ENCODE peak calls at places on chromosomes 6 and 20, in four cellular contexts. I is NT2/D1, V is HCT116, K is H1. Y is an unnamed sample.

GRCh38 chr6:17714879-17715860 is 8.4 kb upstream of the NUP153 start:
- DNase-seq in I (peak; percentile 3), V (peak; percentile 74), K (no peak), Y (no peak)

GRCh38 chr6:125867483-125867935 is 76.7 kb downstream of the NCOA7 start:
- DNase-seq in I (no peak), V (peak; percentile 47), K (peak; percentile 53), Y (peak; percentile 24)

GRCh38 chr6:82862543-82862942 is 203.1 kb downstream of the UBE3D start:
- DNase-seq in I (no peak), V (peak; percentile 35), K (no peak), Y (no peak)

GRCh38 chr20:38094968-38095689 is 61.6 kb downstream of the RPRD1B start:
- DNase-seq in I (no peak), V (no peak), K (no peak), Y (no peak)

GRCh38 chr6:345747-346388 is 45.7 kb upstream of the IRF4 start:
- DNase-seq in I (no peak), V (no peak), K (no peak), Y (no peak)

GRCh38 chr20:45128066-45128465 is 3.8 kb upstream of the WFDC12 start:
- DNase-seq in I (no peak), V (no peak), K (no peak), Y (no peak)

GRCh38 chr20:59031326-59032022 is 661 bp downstream of the ATP5F1E start:
- DNase-seq in I (no peak), V (no peak), K (no peak), Y (peak; percentile 31)

GRCh38 chr6:90238663-90239542 is 57.7 kb downstream of the BACH2 start:
- DNase-seq in I (no peak), V (no peak), K (no peak), Y (no peak)

GRCh38 chr6:70667256-70667710 is 400 bp upstream of the SMAP1 start:
- DNase-seq in I (no peak), V (no peak), K (no peak), Y (no peak)

GRCh38 chr6:146389740-146390139 is 153.9 kb upstream of the RAB32 start:
- DNase-seq in I (no peak), V (no peak), K (no peak), Y (no peak)

GRCh38 chr6:17018425-17018824 is 83.4 kb upstream of the STMND1 start:
- DNase-seq in I (no peak), V (no peak), K (no peak), Y (no peak)

GRCh38 chr6:82365011-82365751 is 1.6 kb downstream of the TPBG start:
- DNase-seq in I (no peak), V (peak; percentile 24), K (no peak), Y (no peak)

GRCh38 chr6:52390361-52390727 is 28.4 kb downstream of the PAQR8 start:
- DNase-seq in I (no peak), V (peak; percentile 45), K (no peak), Y (peak; percentile 74)

GRCh38 chr6:57248311-57248895 is 26.3 kb upstream of the RAB23 start:
- DNase-seq in I (no peak), V (no peak), K (no peak), Y (peak; percentile 30)

GRCh38 chr20:17357238-17357637 is 130.4 kb downstream of the PCSK2 start:
- DNase-seq in I (no peak), V (no peak), K (no peak), Y (no peak)

GRCh38 chr20:9246731-9247130 is 177.8 kb downstream of the PLCB4 start:
- DNase-seq in I (no peak), V (no peak), K (no peak), Y (no peak)

GRCh38 chr20:23925789-23926525 is 46.4 kb upstream of the CST5 start:
- DNase-seq in I (no peak), V (no peak), K (no peak), Y (no peak)

GRCh38 chr20:37474386-37474785 is 46.7 kb upstream of the NNAT start:
- DNase-seq in I (no peak), V (no peak), K (no peak), Y (no peak)

GRCh38 chr6:151413372-151414145 is 22.2 kb upstream of the ZBTB2 start:
- DNase-seq in I (no peak), V (no peak), K (no peak), Y (no peak)
- TF ChIP-seq ZNF274 in I (no peak), V (no peak), K (no peak), Y (no peak)

DNA sequence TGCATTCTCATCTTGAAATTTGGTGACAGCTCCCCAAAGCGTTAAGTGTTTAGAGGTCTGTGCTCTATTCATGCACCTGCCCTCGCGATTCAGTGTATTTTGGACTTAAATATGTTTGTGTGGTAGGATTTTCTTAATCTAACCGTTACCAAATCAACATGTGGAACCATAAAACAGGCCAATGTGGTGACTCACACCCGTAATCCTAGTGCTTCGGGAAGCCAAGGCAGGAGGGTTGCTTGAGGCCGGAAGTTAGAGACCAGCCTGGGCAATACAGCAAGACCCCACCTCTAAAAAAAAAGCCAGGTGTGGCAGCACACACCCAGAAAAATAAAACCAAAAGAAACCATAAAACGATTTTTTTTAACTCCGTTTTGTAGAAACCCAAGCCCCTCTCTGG is 31.5 kb downstream of the PYGB start:
- DNase-seq in I (no peak), V (no peak), K (no peak), Y (no peak)
- TF ChIP-seq ZNF274 in I (no peak), V (no peak), K (no peak), Y (no peak)

DNA sequence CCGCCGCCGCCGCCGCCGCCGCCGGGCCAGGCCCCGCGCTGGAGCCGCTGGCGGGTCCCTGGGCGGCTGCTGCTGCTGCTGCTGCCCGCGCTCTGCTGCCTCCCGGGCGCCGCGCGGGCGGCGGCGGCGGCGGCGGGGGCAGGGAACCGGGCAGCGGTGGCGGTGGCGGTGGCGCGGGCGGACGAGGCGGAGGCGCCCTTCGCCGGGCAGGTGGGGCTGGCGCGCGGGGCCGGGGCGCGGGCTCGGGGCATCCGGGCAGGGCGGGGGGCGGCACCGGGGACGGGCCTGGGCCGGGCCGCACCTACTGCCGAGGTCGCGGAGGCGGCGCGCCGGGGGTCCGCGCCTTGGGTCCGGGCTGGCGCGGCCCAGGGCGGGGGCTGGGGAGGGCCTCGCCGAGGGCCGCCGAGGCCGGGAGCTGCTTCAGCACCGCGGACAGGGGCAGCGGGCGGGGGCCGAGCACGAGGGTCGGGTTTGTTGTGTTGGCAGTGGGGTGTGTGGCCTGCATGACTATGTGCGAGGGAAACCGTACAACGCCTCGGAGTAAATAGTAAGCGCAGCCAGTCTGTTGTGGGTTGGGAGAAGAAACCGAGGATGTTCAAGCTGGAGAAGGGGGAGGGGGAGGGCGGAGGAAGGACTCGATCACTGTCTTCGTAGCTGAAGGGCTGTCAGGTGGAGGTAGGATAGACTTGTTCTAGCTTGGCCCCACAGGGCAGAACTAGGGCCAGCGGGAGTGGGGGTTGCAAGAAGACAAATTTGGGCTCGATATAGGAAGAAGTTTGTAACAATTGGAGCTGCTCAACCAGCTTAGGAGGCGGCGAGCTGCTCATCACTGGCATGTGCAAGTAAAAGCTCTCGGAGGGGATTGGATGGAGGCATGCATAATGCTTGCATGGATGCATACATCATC is 538 bp downstream of the MMP24 start:
- DNase-seq in I (no peak), V (no peak), K (no peak), Y (peak; percentile 35)
- TF ChIP-seq ZNF274 in I (no peak), V (no peak), K (no peak), Y (peak; percentile 95)

GRCh38 chr6:35492664-35493284 is 4.1 kb downstream of the TEAD3 start:
- DNase-seq in I (no peak), V (no peak), K (no peak), Y (no peak)
- TF ChIP-seq ZNF274 in I (no peak), V (no peak), K (no peak), Y (no peak)

DNA sequence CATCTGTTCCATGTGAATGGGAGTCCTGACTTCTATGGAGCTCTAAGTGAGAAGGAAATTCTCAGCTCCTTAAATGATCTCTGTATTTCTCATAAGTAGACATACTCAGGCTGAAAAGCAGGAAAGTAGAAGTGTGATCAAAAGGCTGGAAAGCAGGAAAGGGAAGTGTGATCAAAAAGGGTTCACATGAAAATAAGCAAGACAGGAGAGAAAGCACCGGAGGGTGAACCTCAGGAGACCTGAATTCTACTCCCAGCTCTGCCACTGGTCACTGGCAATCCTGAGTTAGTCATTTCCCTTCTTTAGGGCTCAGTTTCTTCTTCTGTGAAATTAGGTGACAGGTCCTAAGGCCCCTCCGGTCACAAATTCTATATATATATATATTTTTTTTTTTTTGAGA is 55.5 kb upstream of the TRERF1 start:
- DNase-seq in I (no peak), V (no peak), K (no peak), Y (no peak)
- TF ChIP-seq ZNF274 in I (no peak), V (no peak), K (no peak), Y (no peak)